ENCODE peak calls at places on chromosomes 6 and 20, in ten cellular contexts. One of them, this sample, is unnamed.

GRCh38 chr6:45411959-45412358 is 34.2 kb upstream of the SUPT3H start:
- DNase-seq in ovary: no peak
- DNase-seq in cardiac muscle cell: no peak
- DNase-seq in AG10803: no peak
- DNase-seq in AG09309: no peak
- DNase-seq in NB4: no peak
- DNase-seq in epithelial cell of proximal tubule: no peak
- DNase-seq in endothelial cell: no peak
- DNase-seq in cardiac fibroblast: no peak
- DNase-seq in choroid plexus epithelial cell: no peak
- DNase-seq in this sample: no peak

GRCh38 chr6:105793132-105793531 is 293.0 kb upstream of the PRDM1 start:
- DNase-seq in ovary: no peak
- DNase-seq in endothelial cell: no peak
- DNase-seq in choroid plexus epithelial cell: peak; percentile 17
- DNase-seq in cardiac fibroblast: no peak
- DNase-seq in AG10803: no peak
- DNase-seq in cardiac muscle cell: no peak
- DNase-seq in AG09309: no peak
- DNase-seq in NB4: peak; percentile 84
- DNase-seq in epithelial cell of proximal tubule: no peak
- DNase-seq in this sample: no peak

GRCh38 chr6:291697-292505 is at the start of gene DUSP22:
- DNase-seq in AG09309: peak; percentile 33
- DNase-seq in ovary: peak; percentile 87
- DNase-seq in cardiac muscle cell: peak; percentile 93
- DNase-seq in AG10803: peak; percentile 84
- DNase-seq in epithelial cell of proximal tubule: peak; percentile 16
- DNase-seq in endothelial cell: peak; percentile 84
- DNase-seq in NB4: peak; percentile 91
- DNase-seq in choroid plexus epithelial cell: peak; percentile 89
- DNase-seq in cardiac fibroblast: peak; percentile 95
- DNase-seq in this sample: peak; percentile 51

GRCh38 chr6:20916081-20916480 is 381.8 kb downstream of the CDKAL1 start:
- DNase-seq in cardiac fibroblast: peak; percentile 77
- DNase-seq in epithelial cell of proximal tubule: no peak
- DNase-seq in NB4: no peak
- DNase-seq in endothelial cell: no peak
- DNase-seq in AG10803: peak; percentile 58
- DNase-seq in AG09309: peak; percentile 46
- DNase-seq in ovary: no peak
- DNase-seq in cardiac muscle cell: no peak
- DNase-seq in choroid plexus epithelial cell: peak; percentile 90
- DNase-seq in this sample: no peak

GRCh38 chr20:19928379-19929360 is 88.5 kb upstream of the NAA20 start:
- DNase-seq in cardiac fibroblast: no peak
- DNase-seq in AG10803: peak; percentile 23
- DNase-seq in ovary: no peak
- DNase-seq in choroid plexus epithelial cell: no peak
- DNase-seq in epithelial cell of proximal tubule: no peak
- DNase-seq in cardiac muscle cell: no peak
- DNase-seq in NB4: peak; percentile 28
- DNase-seq in endothelial cell: no peak
- DNase-seq in AG09309: no peak
- DNase-seq in this sample: no peak

GRCh38 chr6:135675862-135676261 is 175.6 kb upstream of the PDE7B start:
- DNase-seq in AG10803: no peak
- DNase-seq in ovary: no peak
- DNase-seq in NB4: peak; percentile 62
- DNase-seq in epithelial cell of proximal tubule: no peak
- DNase-seq in AG09309: no peak
- DNase-seq in cardiac fibroblast: peak; percentile 41
- DNase-seq in choroid plexus epithelial cell: peak; percentile 79
- DNase-seq in endothelial cell: peak; percentile 59
- DNase-seq in cardiac muscle cell: peak; percentile 73
- DNase-seq in this sample: no peak

GRCh38 chr20:58141496-58141895 is 87.0 kb downstream of the ANKRD60 start:
- DNase-seq in AG10803: no peak
- DNase-seq in endothelial cell: no peak
- DNase-seq in choroid plexus epithelial cell: no peak
- DNase-seq in AG09309: no peak
- DNase-seq in epithelial cell of proximal tubule: no peak
- DNase-seq in cardiac fibroblast: no peak
- DNase-seq in NB4: no peak
- DNase-seq in ovary: no peak
- DNase-seq in cardiac muscle cell: no peak
- DNase-seq in this sample: no peak

GRCh38 chr20:1900321-1900791 is 5.1 kb downstream of the SIRPA start:
- DNase-seq in cardiac muscle cell: peak; percentile 82
- DNase-seq in AG10803: peak; percentile 76
- DNase-seq in endothelial cell: peak; percentile 64
- DNase-seq in NB4: peak; percentile 80
- DNase-seq in epithelial cell of proximal tubule: peak; percentile 60
- DNase-seq in ovary: no peak
- DNase-seq in cardiac fibroblast: peak; percentile 84
- DNase-seq in AG09309: peak; percentile 48
- DNase-seq in choroid plexus epithelial cell: peak; percentile 85
- DNase-seq in this sample: no peak

GRCh38 chr20:50586531-50587232 is 76.5 kb downstream of the PTPN1 start:
- DNase-seq in cardiac muscle cell: no peak
- DNase-seq in ovary: no peak
- DNase-seq in cardiac fibroblast: no peak
- DNase-seq in NB4: no peak
- DNase-seq in endothelial cell: no peak
- DNase-seq in AG10803: no peak
- DNase-seq in epithelial cell of proximal tubule: no peak
- DNase-seq in AG09309: no peak
- DNase-seq in choroid plexus epithelial cell: no peak
- DNase-seq in this sample: no peak

GRCh38 chr20:251352-251751 is 6.2 kb upstream of the DEFB132 start:
- DNase-seq in endothelial cell: no peak
- DNase-seq in cardiac muscle cell: no peak
- DNase-seq in ovary: no peak
- DNase-seq in cardiac fibroblast: no peak
- DNase-seq in NB4: peak; percentile 24
- DNase-seq in AG09309: no peak
- DNase-seq in choroid plexus epithelial cell: no peak
- DNase-seq in epithelial cell of proximal tubule: no peak
- DNase-seq in AG10803: no peak
- DNase-seq in this sample: no peak

GRCh38 chr6:111952326-111952725 is 79.1 kb upstream of the FYN start:
- DNase-seq in AG09309: no peak
- DNase-seq in choroid plexus epithelial cell: peak; percentile 23
- DNase-seq in cardiac fibroblast: no peak
- DNase-seq in endothelial cell: no peak
- DNase-seq in ovary: no peak
- DNase-seq in cardiac muscle cell: no peak
- DNase-seq in AG10803: no peak
- DNase-seq in epithelial cell of proximal tubule: no peak
- DNase-seq in NB4: no peak
- DNase-seq in this sample: no peak

GRCh38 chr6:79646006-79646405 is 14.9 kb downstream of the SH3BGRL2 start:
- DNase-seq in AG10803: no peak
- DNase-seq in ovary: no peak
- DNase-seq in cardiac fibroblast: no peak
- DNase-seq in AG09309: no peak
- DNase-seq in NB4: peak; percentile 25
- DNase-seq in cardiac muscle cell: no peak
- DNase-seq in epithelial cell of proximal tubule: no peak
- DNase-seq in choroid plexus epithelial cell: no peak
- DNase-seq in endothelial cell: peak; percentile 17
- DNase-seq in this sample: no peak

GRCh38 chr6:95280690-95281273 is 296.6 kb upstream of the MANEA start:
- DNase-seq in cardiac fibroblast: peak; percentile 15
- DNase-seq in choroid plexus epithelial cell: peak; percentile 81
- DNase-seq in AG10803: no peak
- DNase-seq in AG09309: no peak
- DNase-seq in endothelial cell: peak; percentile 24
- DNase-seq in epithelial cell of proximal tubule: no peak
- DNase-seq in NB4: peak; percentile 5
- DNase-seq in cardiac muscle cell: peak; percentile 80
- DNase-seq in ovary: no peak
- DNase-seq in this sample: peak; percentile 3
- TF ChIP-seq CTCF in cardiac fibroblast: peak; percentile 28
- TF ChIP-seq CTCF in choroid plexus epithelial cell: peak; percentile 71
- TF ChIP-seq CTCF in AG10803: no peak
- TF ChIP-seq CTCF in AG09309: no peak
- TF ChIP-seq CTCF in endothelial cell: peak; percentile 64
- TF ChIP-seq CTCF in epithelial cell of proximal tubule: peak; percentile 54
- TF ChIP-seq CTCF in NB4: no peak
- TF ChIP-seq CTCF in cardiac muscle cell: peak; percentile 55
- TF ChIP-seq CTCF in ovary: no peak
- TF ChIP-seq CTCF in this sample: peak; percentile 48

GRCh38 chr20:25297141-25297905 is 49.4 kb downstream of the PYGB start:
- DNase-seq in ovary: no peak
- DNase-seq in endothelial cell: no peak
- DNase-seq in cardiac muscle cell: no peak
- DNase-seq in choroid plexus epithelial cell: peak; percentile 43
- DNase-seq in AG09309: no peak
- DNase-seq in cardiac fibroblast: no peak
- DNase-seq in epithelial cell of proximal tubule: no peak
- DNase-seq in NB4: no peak
- DNase-seq in AG10803: no peak
- DNase-seq in this sample: no peak

GRCh38 chr20:25293910-25294458 is 46.1 kb downstream of the PYGB start:
- DNase-seq in ovary: no peak
- DNase-seq in choroid plexus epithelial cell: no peak
- DNase-seq in cardiac muscle cell: no peak
- DNase-seq in endothelial cell: no peak
- DNase-seq in NB4: no peak
- DNase-seq in AG09309: no peak
- DNase-seq in AG10803: no peak
- DNase-seq in cardiac fibroblast: no peak
- DNase-seq in epithelial cell of proximal tubule: no peak
- DNase-seq in this sample: no peak

GRCh38 chr20:25294459-25295385 is 46.8 kb downstream of the PYGB start:
- DNase-seq in NB4: peak; percentile 81
- DNase-seq in cardiac fibroblast: peak; percentile 49
- DNase-seq in epithelial cell of proximal tubule: no peak
- DNase-seq in endothelial cell: peak; percentile 82
- DNase-seq in AG09309: no peak
- DNase-seq in cardiac muscle cell: peak; percentile 79
- DNase-seq in choroid plexus epithelial cell: peak; percentile 68
- DNase-seq in ovary: peak; percentile 62
- DNase-seq in AG10803: peak; percentile 31
- DNase-seq in this sample: no peak

GRCh38 chr20:25295386-25296093 is 47.7 kb downstream of the PYGB start:
- DNase-seq in choroid plexus epithelial cell: no peak
- DNase-seq in ovary: no peak
- DNase-seq in epithelial cell of proximal tubule: no peak
- DNase-seq in NB4: no peak
- DNase-seq in endothelial cell: no peak
- DNase-seq in AG10803: peak; percentile 46
- DNase-seq in cardiac fibroblast: no peak
- DNase-seq in AG09309: no peak
- DNase-seq in cardiac muscle cell: peak; percentile 73
- DNase-seq in this sample: peak; percentile 66

GRCh38 chr20:25296094-25297093 is 48.5 kb downstream of the PYGB start:
- DNase-seq in cardiac fibroblast: peak; percentile 32
- DNase-seq in endothelial cell: no peak
- DNase-seq in AG09309: no peak
- DNase-seq in choroid plexus epithelial cell: peak; percentile 57
- DNase-seq in ovary: no peak
- DNase-seq in epithelial cell of proximal tubule: no peak
- DNase-seq in NB4: peak; percentile 50
- DNase-seq in AG10803: peak; percentile 51
- DNase-seq in cardiac muscle cell: peak; percentile 40
- DNase-seq in this sample: no peak
- TF ChIP-seq CTCF in cardiac fibroblast: peak; percentile 51
- TF ChIP-seq CTCF in endothelial cell: peak; percentile 30
- TF ChIP-seq CTCF in AG09309: peak; percentile 45
- TF ChIP-seq CTCF in choroid plexus epithelial cell: peak; percentile 59
- TF ChIP-seq CTCF in ovary: no peak
- TF ChIP-seq CTCF in epithelial cell of proximal tubule: peak; percentile 54
- TF ChIP-seq CTCF in NB4: peak; percentile 71
- TF ChIP-seq CTCF in AG10803: peak; percentile 46
- TF ChIP-seq CTCF in cardiac muscle cell: peak; percentile 37
- TF ChIP-seq CTCF in this sample: peak; percentile 41

DNA sequence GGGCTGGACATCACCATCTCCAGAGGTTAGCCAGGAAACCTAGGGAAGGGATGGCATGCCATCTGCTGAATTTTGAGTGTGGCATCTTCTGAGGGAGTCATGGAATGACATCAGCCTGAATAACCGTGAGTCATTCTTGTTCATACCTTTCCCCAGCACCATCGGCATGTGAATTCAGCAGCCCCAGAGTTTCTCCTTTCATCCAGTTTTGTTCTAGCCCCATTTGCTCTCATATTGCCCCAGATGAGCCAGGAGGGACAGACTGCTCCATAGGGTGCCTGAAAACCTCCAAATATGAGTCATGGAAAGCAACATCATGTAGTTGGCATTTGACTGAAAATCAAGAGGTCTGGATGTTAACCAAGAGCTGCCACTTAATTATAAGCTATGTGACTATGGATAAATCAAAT is 219.2 kb upstream of the SGK1 start:
- DNase-seq in cardiac muscle cell: no peak
- DNase-seq in endothelial cell: no peak
- DNase-seq in choroid plexus epithelial cell: peak; percentile 74
- DNase-seq in AG10803: peak; percentile 90
- DNase-seq in ovary: no peak
- DNase-seq in AG09309: peak; percentile 73
- DNase-seq in epithelial cell of proximal tubule: peak; percentile 90
- DNase-seq in NB4: no peak
- DNase-seq in cardiac fibroblast: peak; percentile 55
- DNase-seq in this sample: no peak
- TF ChIP-seq CTCF in cardiac muscle cell: no peak
- TF ChIP-seq CTCF in endothelial cell: no peak
- TF ChIP-seq CTCF in choroid plexus epithelial cell: no peak
- TF ChIP-seq CTCF in AG10803: no peak
- TF ChIP-seq CTCF in ovary: no peak
- TF ChIP-seq CTCF in AG09309: no peak
- TF ChIP-seq CTCF in epithelial cell of proximal tubule: peak; percentile 28
- TF ChIP-seq CTCF in NB4: no peak
- TF ChIP-seq CTCF in cardiac fibroblast: no peak
- TF ChIP-seq CTCF in this sample: no peak

DNA sequence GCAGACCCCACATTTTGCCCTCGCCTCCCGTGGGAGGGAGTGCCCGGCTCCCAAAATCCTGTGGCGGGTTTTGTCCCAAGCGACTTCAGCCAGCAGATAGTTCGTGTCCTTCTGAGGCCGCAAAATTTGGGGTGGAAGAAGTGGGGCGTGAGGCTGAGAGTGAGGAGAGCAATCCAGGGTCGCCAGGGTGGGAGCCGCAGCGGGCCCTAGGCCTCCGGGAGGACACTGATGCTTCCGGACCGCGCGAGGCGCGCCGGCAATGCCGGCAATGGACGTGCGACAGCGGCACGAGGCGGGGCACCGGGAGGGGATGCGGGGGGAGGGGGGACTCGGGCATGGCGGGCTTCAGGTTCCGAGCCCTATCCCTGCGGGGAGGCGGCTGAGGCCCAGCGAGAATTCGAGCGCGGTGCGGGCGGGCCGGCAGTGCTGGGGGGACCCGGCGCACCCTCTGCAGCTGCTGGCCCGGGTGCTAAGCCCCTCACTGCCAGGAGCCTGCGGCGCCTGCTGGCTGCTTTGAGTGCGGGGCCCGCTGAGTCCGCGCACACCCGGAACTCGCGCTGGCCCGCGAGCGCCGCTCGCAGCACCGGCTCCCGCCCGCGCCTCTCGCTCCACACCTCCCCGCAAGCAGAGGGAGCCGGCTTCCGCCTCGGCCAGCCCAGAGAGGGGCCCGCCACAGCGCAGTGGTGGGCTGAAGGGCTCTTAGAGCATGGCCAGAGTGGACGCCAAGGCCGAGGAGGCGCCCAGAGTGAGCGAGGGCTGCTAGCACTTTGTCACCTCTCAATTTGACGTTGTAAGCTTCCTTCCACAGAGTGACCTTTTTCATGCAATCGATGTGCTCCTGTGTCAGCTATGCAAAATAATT is 143.8 kb downstream of the LPA start:
- DNase-seq in epithelial cell of proximal tubule: no peak
- DNase-seq in cardiac muscle cell: peak; percentile 77
- DNase-seq in ovary: peak; percentile 82
- DNase-seq in NB4: peak; percentile 48
- DNase-seq in endothelial cell: peak; percentile 87
- DNase-seq in choroid plexus epithelial cell: peak; percentile 46
- DNase-seq in AG10803: peak; percentile 60
- DNase-seq in AG09309: no peak
- DNase-seq in cardiac fibroblast: peak; percentile 76
- DNase-seq in this sample: no peak
- TF ChIP-seq CTCF in epithelial cell of proximal tubule: no peak
- TF ChIP-seq CTCF in cardiac muscle cell: no peak
- TF ChIP-seq CTCF in ovary: peak; percentile 90
- TF ChIP-seq CTCF in NB4: no peak
- TF ChIP-seq CTCF in endothelial cell: peak; percentile 51
- TF ChIP-seq CTCF in choroid plexus epithelial cell: peak; percentile 19
- TF ChIP-seq CTCF in AG10803: no peak
- TF ChIP-seq CTCF in AG09309: no peak
- TF ChIP-seq CTCF in cardiac fibroblast: no peak
- TF ChIP-seq CTCF in this sample: no peak